ENCODE peak calls at places on chromosome 22, in ten cellular contexts. P is glutamatergic neuron; S is cardiac fibroblast; V is heart right ventricle; R is GM13977; J is brain microvascular endothelial cell; W is AG10803; B is CD4-positive, alpha-beta T cell; C is adrenal gland; F is breast epithelium. K is an unnamed sample.

GRCh38 chr22:18012528-18012927 is 11.8 kb downstream of the MICAL3 start:
- DNase-seq in P (no peak), S (peak), V (no peak), R (no peak), J (no peak), W (no peak), B (no peak), C (no peak), F (no peak), K (no peak)

GRCh38 chr22:38824587-38824986 is 19.2 kb downstream of the NPTXR start:
- DNase-seq in P (no peak), S (peak), V (peak), R (peak), J (peak), W (peak), B (peak), C (peak), F (no peak), K (peak)

GRCh38 chr22:27032121-27032761 is 374.9 kb downstream of the MIAT start:
- DNase-seq in P (peak), S (no peak), V (no peak), R (no peak), J (no peak), W (no peak), B (no peak), C (no peak), F (no peak), K (no peak)

GRCh38 chr22:45083659-45084305 is 74.0 kb upstream of the PHF21B start:
- DNase-seq in P (no peak), S (peak), V (no peak), R (no peak), J (no peak), W (peak), B (no peak), C (peak), F (no peak), K (no peak)

GRCh38 chr22:48241658-48242057 is 1479.2 kb downstream of the TBC1D22A start:
- DNase-seq in P (no peak), S (no peak), V (no peak), R (no peak), J (no peak), W (no peak), B (no peak), C (no peak), F (no peak), K (no peak)

GRCh38 chr22:33076368-33076767 is 18.2 kb upstream of the SYN3 start:
- DNase-seq in P (no peak), S (peak), V (no peak), R (no peak), J (no peak), W (no peak), B (no peak), C (no peak), F (no peak), K (no peak)

GRCh38 chr22:39925273-39925672 is 24.4 kb downstream of the GRAP2 start:
- DNase-seq in P (no peak), S (no peak), V (no peak), R (no peak), J (no peak), W (no peak), B (no peak), C (no peak), F (no peak), K (no peak)

GRCh38 chr22:38067771-38068360 is 10.7 kb downstream of the PICK1 start:
- DNase-seq in P (no peak), S (no peak), V (no peak), R (no peak), J (no peak), W (no peak), B (no peak), C (no peak), F (no peak), K (no peak)

GRCh38 chr22:49947296-49947622 is 13.3 kb upstream of the PIM3 start:
- DNase-seq in P (no peak), S (no peak), V (no peak), R (no peak), J (no peak), W (no peak), B (no peak), C (no peak), F (no peak), K (no peak)

GRCh38 chr22:17130199-17130598 is 9.0 kb upstream of the TMEM121B start:
- DNase-seq in P (no peak), S (no peak), V (no peak), R (no peak), J (no peak), W (peak), B (no peak), C (no peak), F (no peak), K (no peak)

GRCh38 chr22:49103314-49104052 is 724.2 kb downstream of the BRD1 start:
- DNase-seq in P (no peak), S (no peak), V (no peak), R (no peak), J (no peak), W (no peak), B (no peak), C (no peak), F (no peak), K (no peak)

GRCh38 chr22:24952837-24953293 is 349 bp downstream of the KIAA1671 start:
- DNase-seq in P (peak), S (peak), V (peak), R (no peak), J (peak), W (peak), B (no peak), C (peak), F (peak), K (no peak)

GRCh38 chr22:31272522-31273446 is 19.5 kb downstream of the PIK3IP1 start:
- DNase-seq in P (peak), S (peak), V (peak), R (peak), J (peak), W (peak), B (peak), C (peak), F (no peak), K (no peak)

GRCh38 chr22:38046070-38046748 is 11.0 kb upstream of the PICK1 start:
- DNase-seq in P (no peak), S (no peak), V (no peak), R (no peak), J (no peak), W (no peak), B (no peak), C (no peak), F (no peak), K (no peak)

GRCh38 chr22:27554106-27554814 is 247.3 kb downstream of the MN1 start:
- DNase-seq in P (no peak), S (peak), V (no peak), R (no peak), J (no peak), W (peak), B (no peak), C (peak), F (no peak), K (no peak)

GRCh38 chr22:36175892-36176291 is 15.3 kb upstream of the APOL3 start:
- DNase-seq in P (no peak), S (no peak), V (no peak), R (no peak), J (no peak), W (no peak), B (no peak), C (no peak), F (no peak), K (no peak)
- TF ChIP-seq CTCF in P (no peak), S (peak), V (no peak), R (no peak), J (no peak), W (no peak), B (no peak), C (no peak), F (no peak), K (peak)

DNA sequence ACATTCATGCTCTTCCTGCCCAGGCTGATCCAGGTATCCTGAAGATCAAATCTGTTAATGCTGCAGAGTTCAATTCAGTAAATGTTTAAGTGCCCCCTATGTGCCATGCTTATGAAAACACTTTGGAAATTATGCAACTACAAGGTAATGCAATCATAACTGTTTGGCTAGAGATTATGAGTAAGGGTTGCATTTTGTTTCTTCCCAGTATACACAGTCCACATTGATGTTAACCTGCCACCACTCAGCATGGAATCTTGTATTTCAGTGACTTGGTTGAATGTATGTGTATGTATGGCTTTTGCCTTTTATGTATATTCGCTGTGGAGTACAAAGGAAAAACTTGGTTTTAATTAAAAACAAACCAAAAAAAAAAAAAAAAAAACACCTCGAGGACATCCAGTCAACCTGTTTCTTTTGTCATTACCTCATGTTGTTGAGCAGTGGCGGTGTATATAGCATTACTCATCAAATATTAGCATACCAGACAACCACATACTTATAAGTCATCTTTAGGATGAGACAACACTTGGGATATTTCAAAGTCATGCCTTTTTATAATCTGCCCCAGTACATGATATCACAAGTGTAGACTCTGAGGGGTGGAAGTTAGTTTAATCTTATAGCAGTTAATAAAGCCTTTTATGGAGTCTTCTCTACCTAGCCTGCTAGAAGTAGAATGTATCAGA is 86.1 kb upstream of the HORMAD2 start:
- DNase-seq in P (no peak), S (peak), V (no peak), R (no peak), J (peak), W (peak), B (no peak), C (no peak), F (no peak), K (no peak)
- TF ChIP-seq CTCF in P (no peak), S (peak), V (no peak), R (no peak), J (no peak), W (no peak), B (no peak), C (no peak), F (no peak), K (no peak)

GRCh38 chr22:46099740-46100139 is 50.6 kb upstream of the PPARA start:
- DNase-seq in P (no peak), S (no peak), V (no peak), R (no peak), J (no peak), W (no peak), B (no peak), C (no peak), F (no peak), K (no peak)
- TF ChIP-seq CTCF in P (no peak), S (no peak), V (no peak), R (no peak), J (no peak), W (peak), B (no peak), C (no peak), F (no peak), K (no peak)

DNA sequence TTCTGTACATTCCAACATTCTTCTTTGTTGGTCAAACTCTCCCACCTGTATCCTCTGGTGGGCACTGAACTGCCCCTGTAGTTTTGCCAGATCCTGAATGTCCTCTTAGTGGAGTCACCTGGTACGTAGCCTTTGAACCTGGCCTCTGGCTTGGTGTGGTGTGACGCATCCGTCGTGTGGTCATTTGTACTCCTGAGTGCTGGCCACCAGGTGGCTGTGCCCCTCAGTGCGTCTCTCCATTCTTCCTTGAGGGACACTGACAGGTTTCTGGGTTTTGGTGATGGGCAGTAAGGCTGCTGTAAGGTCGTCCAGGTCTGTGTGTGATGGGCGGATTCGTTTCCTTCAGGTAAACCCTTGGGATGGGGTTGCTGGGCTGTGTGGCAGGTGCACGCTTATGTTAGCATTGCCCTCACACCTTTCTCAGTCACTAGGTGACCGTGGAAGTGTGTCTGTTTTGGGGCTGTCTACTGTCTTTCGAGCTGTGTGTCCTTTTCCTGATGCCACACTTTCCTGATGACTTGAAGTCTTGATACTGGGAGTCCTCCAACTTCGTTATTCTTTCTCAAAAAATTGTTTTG is 13.6 kb upstream of the RANBP1 start:
- DNase-seq in P (peak), S (no peak), V (no peak), R (no peak), J (no peak), W (no peak), B (no peak), C (no peak), F (no peak), K (no peak)
- TF ChIP-seq CTCF in P (no peak), S (no peak), V (no peak), R (no peak), J (peak), W (no peak), B (no peak), C (no peak), F (no peak), K (no peak)

GRCh38 chr22:43996170-43996980 is 27.7 kb upstream of the PARVB start:
- DNase-seq in P (no peak), S (no peak), V (peak), R (peak), J (no peak), W (no peak), B (peak), C (no peak), F (no peak), K (no peak)
- TF ChIP-seq CTCF in P (no peak), S (no peak), V (no peak), R (no peak), J (no peak), W (no peak), B (no peak), C (no peak), F (no peak), K (no peak)

DNA sequence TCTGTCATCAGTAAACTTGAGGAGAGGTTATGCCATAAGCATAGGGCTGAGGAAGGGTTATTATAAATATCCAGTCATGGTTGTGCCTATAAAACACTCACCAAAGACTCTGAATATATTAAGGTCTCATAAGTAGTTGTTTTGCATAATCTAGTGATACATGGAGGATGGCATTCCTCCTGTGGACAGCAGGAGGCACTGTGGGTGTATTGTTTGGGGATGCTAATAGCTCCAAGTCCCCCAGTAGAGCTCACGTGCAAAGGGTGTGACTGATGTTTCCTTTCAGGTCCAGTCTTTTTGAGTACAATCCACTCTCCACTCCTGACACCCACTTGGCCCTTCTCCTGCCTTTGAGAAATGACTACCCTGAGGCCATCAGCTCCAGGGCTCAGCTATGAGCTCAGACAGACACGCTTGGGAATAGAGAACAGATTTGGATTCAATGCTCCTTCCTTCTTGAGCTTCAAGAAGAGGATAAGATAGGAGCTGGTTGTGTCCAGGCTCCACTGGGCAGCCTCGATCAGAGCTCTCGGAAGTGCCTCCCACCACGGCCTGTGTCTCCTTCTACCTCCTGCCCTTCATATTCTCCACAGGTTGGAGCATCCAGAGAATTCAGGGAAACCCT is 85.2 kb upstream of the IGLL5 start:
- DNase-seq in P (no peak), S (peak), V (no peak), R (peak), J (no peak), W (no peak), B (no peak), C (no peak), F (no peak), K (no peak)
- TF ChIP-seq CTCF in P (peak), S (peak), V (no peak), R (no peak), J (no peak), W (no peak), B (peak), C (peak), F (no peak), K (no peak)